ENCODE peak calls at places on chromosome 7, in seven cellular contexts. One of them, this sample, is unnamed. For H3K36me3, the result is how much of the 10 kb centered on the place peaks cover.

GRCh38 chr7:30184804-30185487 is 50.2 kb downstream of the MTURN start:
- DNase-seq in brain microvascular endothelial cell: no peak
- DNase-seq in DND-41: no peak
- DNase-seq in prostate gland: no peak
- DNase-seq in CD4-positive, alpha-beta memory T cell: no peak
- DNase-seq in thoracic aorta: peak
- DNase-seq in lower lobe of right lung: no peak
- DNase-seq in this sample: no peak

GRCh38 chr7:4136036-4136435 is 546.1 kb upstream of the FOXK1 start:
- DNase-seq in CD4-positive, alpha-beta memory T cell: no peak
- DNase-seq in brain microvascular endothelial cell: no peak
- DNase-seq in lower lobe of right lung: peak
- DNase-seq in DND-41: no peak
- DNase-seq in prostate gland: no peak
- DNase-seq in thoracic aorta: no peak
- DNase-seq in this sample: no peak

GRCh38 chr7:150716368-150716767 is at the start of gene GIMAP1:
- DNase-seq in thoracic aorta: no peak
- DNase-seq in DND-41: peak
- DNase-seq in CD4-positive, alpha-beta memory T cell: peak
- DNase-seq in prostate gland: no peak
- DNase-seq in lower lobe of right lung: no peak
- DNase-seq in brain microvascular endothelial cell: no peak
- DNase-seq in this sample: no peak

GRCh38 chr7:94450044-94450697 is 55.5 kb downstream of the COL1A2 start:
- DNase-seq in CD4-positive, alpha-beta memory T cell: no peak
- DNase-seq in thoracic aorta: no peak
- DNase-seq in prostate gland: no peak
- DNase-seq in brain microvascular endothelial cell: no peak
- DNase-seq in lower lobe of right lung: no peak
- DNase-seq in DND-41: no peak
- DNase-seq in this sample: no peak

GRCh38 chr7:127983804-127984332 is 47.4 kb downstream of the LRRC4 start:
- DNase-seq in brain microvascular endothelial cell: no peak
- DNase-seq in lower lobe of right lung: no peak
- DNase-seq in thoracic aorta: no peak
- DNase-seq in prostate gland: no peak
- DNase-seq in CD4-positive, alpha-beta memory T cell: no peak
- DNase-seq in DND-41: no peak
- DNase-seq in this sample: no peak

GRCh38 chr7:135966341-135967043 is 10.7 kb downstream of the MTPN start:
- DNase-seq in DND-41: no peak
- DNase-seq in brain microvascular endothelial cell: no peak
- DNase-seq in thoracic aorta: no peak
- DNase-seq in CD4-positive, alpha-beta memory T cell: no peak
- DNase-seq in lower lobe of right lung: no peak
- DNase-seq in prostate gland: no peak
- DNase-seq in this sample: no peak

GRCh38 chr7:77293046-77293445 is 93.4 kb upstream of the FGL2 start:
- DNase-seq in prostate gland: no peak
- DNase-seq in thoracic aorta: no peak
- DNase-seq in brain microvascular endothelial cell: no peak
- DNase-seq in DND-41: no peak
- DNase-seq in lower lobe of right lung: no peak
- DNase-seq in CD4-positive, alpha-beta memory T cell: no peak
- DNase-seq in this sample: no peak

GRCh38 chr7:26153246-26153822 is 1.3 kb downstream of the NFE2L3 start:
- DNase-seq in brain microvascular endothelial cell: no peak
- DNase-seq in DND-41: no peak
- DNase-seq in prostate gland: no peak
- DNase-seq in lower lobe of right lung: no peak
- DNase-seq in thoracic aorta: no peak
- DNase-seq in CD4-positive, alpha-beta memory T cell: peak
- DNase-seq in this sample: no peak

GRCh38 chr7:82428186-82428961 is 15.2 kb downstream of the CACNA2D1 start:
- DNase-seq in DND-41: no peak
- DNase-seq in CD4-positive, alpha-beta memory T cell: no peak
- DNase-seq in prostate gland: no peak
- DNase-seq in thoracic aorta: no peak
- DNase-seq in brain microvascular endothelial cell: peak
- DNase-seq in lower lobe of right lung: no peak
- DNase-seq in this sample: no peak

GRCh38 chr7:155194531-155195140 is 103.0 kb upstream of the INSIG1 start:
- DNase-seq in lower lobe of right lung: no peak
- DNase-seq in prostate gland: no peak
- DNase-seq in brain microvascular endothelial cell: no peak
- DNase-seq in DND-41: no peak
- DNase-seq in thoracic aorta: no peak
- DNase-seq in CD4-positive, alpha-beta memory T cell: no peak
- DNase-seq in this sample: no peak

GRCh38 chr7:126578338-126578737 is 674.4 kb downstream of the GRM8 start:
- DNase-seq in thoracic aorta: no peak
- DNase-seq in lower lobe of right lung: no peak
- DNase-seq in prostate gland: no peak
- DNase-seq in CD4-positive, alpha-beta memory T cell: no peak
- DNase-seq in DND-41: peak
- DNase-seq in brain microvascular endothelial cell: no peak
- DNase-seq in this sample: peak

GRCh38 chr7:18521945-18522566 is 26.5 kb downstream of the HDAC9 start:
- DNase-seq in CD4-positive, alpha-beta memory T cell: no peak
- DNase-seq in thoracic aorta: no peak
- DNase-seq in brain microvascular endothelial cell: no peak
- DNase-seq in prostate gland: no peak
- DNase-seq in DND-41: no peak
- DNase-seq in lower lobe of right lung: no peak
- DNase-seq in this sample: no peak

GRCh38 chr7:27199820-27200760 is at the start of gene HOXA13:
- DNase-seq in thoracic aorta: no peak
- DNase-seq in brain microvascular endothelial cell: no peak
- DNase-seq in DND-41: peak
- DNase-seq in prostate gland: peak
- DNase-seq in CD4-positive, alpha-beta memory T cell: no peak
- DNase-seq in lower lobe of right lung: no peak
- DNase-seq in this sample: peak

GRCh38 chr7:99257675-99258074 is 15.0 kb upstream of the MYH16 start:
- DNase-seq in lower lobe of right lung: no peak
- DNase-seq in prostate gland: no peak
- DNase-seq in brain microvascular endothelial cell: no peak
- DNase-seq in DND-41: no peak
- DNase-seq in thoracic aorta: no peak
- DNase-seq in CD4-positive, alpha-beta memory T cell: no peak
- DNase-seq in this sample: no peak

GRCh38 chr7:193538-194256 is 1.3 kb downstream of the FAM20C start:
- DNase-seq in prostate gland: no peak
- DNase-seq in CD4-positive, alpha-beta memory T cell: no peak
- DNase-seq in DND-41: no peak
- DNase-seq in brain microvascular endothelial cell: no peak
- DNase-seq in thoracic aorta: no peak
- DNase-seq in lower lobe of right lung: no peak
- DNase-seq in this sample: no peak

GRCh38 chr7:1055084-1055450 is 10.7 kb downstream of the GPR146 start:
- DNase-seq in brain microvascular endothelial cell: no peak
- DNase-seq in lower lobe of right lung: peak
- DNase-seq in DND-41: peak
- DNase-seq in thoracic aorta: no peak
- DNase-seq in CD4-positive, alpha-beta memory T cell: peak
- DNase-seq in prostate gland: peak
- DNase-seq in this sample: no peak

GRCh38 chr7:114631249-114631822 is 216.7 kb downstream of the FOXP2 start:
- DNase-seq in lower lobe of right lung: no peak
- DNase-seq in thoracic aorta: no peak
- DNase-seq in brain microvascular endothelial cell: no peak
- DNase-seq in prostate gland: no peak
- DNase-seq in DND-41: no peak
- DNase-seq in CD4-positive, alpha-beta memory T cell: no peak
- DNase-seq in this sample: no peak

GRCh38 chr7:138363721-138364120 is 96.3 kb upstream of the TRIM24 start:
- DNase-seq in prostate gland: no peak
- DNase-seq in brain microvascular endothelial cell: no peak
- DNase-seq in CD4-positive, alpha-beta memory T cell: no peak
- DNase-seq in thoracic aorta: no peak
- DNase-seq in DND-41: no peak
- DNase-seq in lower lobe of right lung: no peak
- DNase-seq in this sample: no peak

GRCh38 chr7:37395618-37396259 is 52.9 kb downstream of the ELMO1 start:
- DNase-seq in thoracic aorta: no peak
- DNase-seq in prostate gland: no peak
- DNase-seq in CD4-positive, alpha-beta memory T cell: no peak
- DNase-seq in lower lobe of right lung: no peak
- DNase-seq in DND-41: no peak
- DNase-seq in brain microvascular endothelial cell: no peak
- DNase-seq in this sample: no peak

GRCh38 chr7:55063036-55063435 is 44.2 kb downstream of the EGFR start:
- DNase-seq in brain microvascular endothelial cell: no peak
- DNase-seq in prostate gland: no peak
- DNase-seq in CD4-positive, alpha-beta memory T cell: no peak
- DNase-seq in DND-41: no peak
- DNase-seq in lower lobe of right lung: no peak
- DNase-seq in thoracic aorta: no peak
- DNase-seq in this sample: no peak
- H3K27ac ChIP-seq in brain microvascular endothelial cell: peak
- H3K27ac ChIP-seq in prostate gland: no peak
- H3K27ac ChIP-seq in CD4-positive, alpha-beta memory T cell: no peak
- H3K27ac ChIP-seq in DND-41: no peak
- H3K27ac ChIP-seq in lower lobe of right lung: no peak
- H3K27ac ChIP-seq in thoracic aorta: no peak
- H3K27ac ChIP-seq in this sample: no peak

DNA sequence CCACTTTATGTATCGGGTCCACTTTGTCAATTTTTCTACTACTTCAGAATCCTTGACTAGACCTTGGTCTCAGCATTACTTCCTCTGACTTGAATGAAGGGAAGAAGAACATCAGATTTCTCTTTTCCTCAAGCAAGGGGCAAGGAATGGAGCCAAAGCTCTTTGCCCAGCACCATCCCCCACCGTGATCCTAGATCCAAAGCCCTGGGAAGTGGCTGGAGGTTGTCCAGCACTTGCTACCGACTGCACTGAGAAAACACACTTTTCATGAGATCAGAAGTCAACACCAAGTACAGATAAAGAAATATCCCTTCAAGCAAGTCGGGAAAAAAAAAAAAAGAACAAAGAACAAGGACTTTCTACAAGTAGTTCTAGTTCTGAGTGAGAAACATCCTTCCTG is 102.1 kb upstream of the DDC start:
- DNase-seq in lower lobe of right lung: no peak
- DNase-seq in prostate gland: no peak
- DNase-seq in brain microvascular endothelial cell: no peak
- DNase-seq in thoracic aorta: no peak
- DNase-seq in DND-41: no peak
- DNase-seq in CD4-positive, alpha-beta memory T cell: no peak
- DNase-seq in this sample: no peak
- H3K36me3 ChIP-seq in lower lobe of right lung: under half
- H3K36me3 ChIP-seq in prostate gland: under half
- H3K36me3 ChIP-seq in brain microvascular endothelial cell: under half
- H3K36me3 ChIP-seq in thoracic aorta: under half
- H3K36me3 ChIP-seq in DND-41: under half
- H3K36me3 ChIP-seq in CD4-positive, alpha-beta memory T cell: under half
- H3K36me3 ChIP-seq in this sample: under half

GRCh38 chr7:44465490-44465889 is 25.0 kb downstream of the NUDCD3 start:
- DNase-seq in thoracic aorta: no peak
- DNase-seq in prostate gland: no peak
- DNase-seq in brain microvascular endothelial cell: no peak
- DNase-seq in DND-41: no peak
- DNase-seq in CD4-positive, alpha-beta memory T cell: no peak
- DNase-seq in lower lobe of right lung: no peak
- DNase-seq in this sample: no peak
- H3K27ac ChIP-seq in thoracic aorta: no peak
- H3K27ac ChIP-seq in prostate gland: no peak
- H3K27ac ChIP-seq in brain microvascular endothelial cell: no peak
- H3K27ac ChIP-seq in DND-41: no peak
- H3K27ac ChIP-seq in CD4-positive, alpha-beta memory T cell: no peak
- H3K27ac ChIP-seq in lower lobe of right lung: no peak
- H3K27ac ChIP-seq in this sample: no peak

GRCh38 chr7:105766421-105767191 is 109.8 kb downstream of the ATXN7L1 start:
- DNase-seq in brain microvascular endothelial cell: no peak
- DNase-seq in DND-41: no peak
- DNase-seq in lower lobe of right lung: no peak
- DNase-seq in CD4-positive, alpha-beta memory T cell: no peak
- DNase-seq in prostate gland: no peak
- DNase-seq in thoracic aorta: no peak
- DNase-seq in this sample: no peak

GRCh38 chr7:105768117-105768516 is 108.3 kb downstream of the ATXN7L1 start:
- DNase-seq in CD4-positive, alpha-beta memory T cell: no peak
- DNase-seq in prostate gland: no peak
- DNase-seq in brain microvascular endothelial cell: no peak
- DNase-seq in DND-41: no peak
- DNase-seq in thoracic aorta: no peak
- DNase-seq in lower lobe of right lung: no peak
- DNase-seq in this sample: no peak

GRCh38 chr7:105760549-105761447 is 115.6 kb downstream of the ATXN7L1 start:
- DNase-seq in prostate gland: no peak
- DNase-seq in DND-41: peak
- DNase-seq in CD4-positive, alpha-beta memory T cell: peak
- DNase-seq in thoracic aorta: no peak
- DNase-seq in brain microvascular endothelial cell: no peak
- DNase-seq in lower lobe of right lung: no peak
- DNase-seq in this sample: no peak

GRCh38 chr7:105765846-105766245 is 110.6 kb downstream of the ATXN7L1 start:
- DNase-seq in lower lobe of right lung: no peak
- DNase-seq in brain microvascular endothelial cell: no peak
- DNase-seq in thoracic aorta: no peak
- DNase-seq in CD4-positive, alpha-beta memory T cell: no peak
- DNase-seq in prostate gland: no peak
- DNase-seq in DND-41: no peak
- DNase-seq in this sample: no peak

GRCh38 chr7:105764506-105764905 is 111.9 kb downstream of the ATXN7L1 start:
- DNase-seq in lower lobe of right lung: no peak
- DNase-seq in thoracic aorta: no peak
- DNase-seq in prostate gland: no peak
- DNase-seq in CD4-positive, alpha-beta memory T cell: no peak
- DNase-seq in DND-41: no peak
- DNase-seq in brain microvascular endothelial cell: no peak
- DNase-seq in this sample: no peak
- H3K36me3 ChIP-seq in lower lobe of right lung: under half
- H3K36me3 ChIP-seq in thoracic aorta: under half
- H3K36me3 ChIP-seq in prostate gland: under half
- H3K36me3 ChIP-seq in CD4-positive, alpha-beta memory T cell: under half
- H3K36me3 ChIP-seq in DND-41: under half
- H3K36me3 ChIP-seq in brain microvascular endothelial cell: under half
- H3K36me3 ChIP-seq in this sample: under half

GRCh38 chr7:107172318-107173032 is 3.7 kb downstream of the HBP1 start:
- DNase-seq in DND-41: no peak
- DNase-seq in lower lobe of right lung: no peak
- DNase-seq in brain microvascular endothelial cell: no peak
- DNase-seq in CD4-positive, alpha-beta memory T cell: no peak
- DNase-seq in prostate gland: no peak
- DNase-seq in thoracic aorta: no peak
- DNase-seq in this sample: no peak
- H3K27ac ChIP-seq in DND-41: no peak
- H3K27ac ChIP-seq in lower lobe of right lung: no peak
- H3K27ac ChIP-seq in brain microvascular endothelial cell: no peak
- H3K27ac ChIP-seq in CD4-positive, alpha-beta memory T cell: no peak
- H3K27ac ChIP-seq in prostate gland: no peak
- H3K27ac ChIP-seq in thoracic aorta: no peak
- H3K27ac ChIP-seq in this sample: no peak

This sample was measured in WERI-Rb-1.